ENCODE peak calls at places on chromosome 9, in nine cellular contexts. B is A549, A is progenitor cell of endocrine pancreas, O is left ventricle myocardium inferior, H is H9, S is endothelial cell of umbilical vein, F is tibial nerve, I is heart right ventricle, X is cardiac muscle cell. G is an unnamed sample.
A peak's percentile ranks its signal among the peaks of the same experiment; 100 is the strongest.

GRCh38 chr9:14433841-14434511 is 120.0 kb upstream of the NFIB start:
- DNase-seq in B (peak; percentile 15), A (no peak), O (no peak), H (no peak), S (no peak), F (no peak), I (peak; percentile 24), X (no peak), G (no peak)

GRCh38 chr9:136629879-136630661 is 32.6 kb upstream of the EGFL7 start:
- DNase-seq in B (no peak), A (peak; percentile 73), O (peak; percentile 54), H (peak; percentile 84), S (peak; percentile 57), F (peak; percentile 34), I (no peak), X (peak; percentile 80), G (peak; percentile 80)

GRCh38 chr9:5052858-5053257 is 67.8 kb downstream of the JAK2 start:
- DNase-seq in B (no peak), A (no peak), O (no peak), H (no peak), S (no peak), F (no peak), I (no peak), X (no peak), G (no peak)

GRCh38 chr9:17578911-17579793 is at the start of gene SH3GL2:
- DNase-seq in B (peak; percentile 15), A (peak; percentile 67), O (peak; percentile 20), H (peak; percentile 94), S (no peak), F (no peak), I (peak; percentile 28), X (peak; percentile 44), G (peak; percentile 61)

GRCh38 chr9:133102190-133103021 is 18.6 kb downstream of the RALGDS start:
- DNase-seq in B (no peak), A (no peak), O (no peak), H (no peak), S (no peak), F (no peak), I (no peak), X (no peak), G (no peak)

GRCh38 chr9:4489919-4490704 is at the start of gene SLC1A1:
- DNase-seq in B (peak; percentile 60), A (peak; percentile 36), O (peak; percentile 60), H (peak; percentile 80), S (peak; percentile 69), F (peak; percentile 36), I (peak; percentile 49), X (peak; percentile 68), G (peak; percentile 72)

GRCh38 chr9:36092509-36093215 is 43.9 kb upstream of the GLIPR2 start:
- DNase-seq in B (no peak), A (no peak), O (no peak), H (no peak), S (no peak), F (no peak), I (no peak), X (no peak), G (no peak)

GRCh38 chr9:133274236-133275104 is 531 bp downstream of the ABO start:
- DNase-seq in B (no peak), A (no peak), O (no peak), H (no peak), S (no peak), F (no peak), I (no peak), X (no peak), G (no peak)

GRCh38 chr9:95495988-95496387 is 20.8 kb downstream of the PTCH1 start:
- DNase-seq in B (no peak), A (no peak), O (no peak), H (no peak), S (no peak), F (no peak), I (no peak), X (no peak), G (no peak)

GRCh38 chr9:109278848-109279247 is 42.0 kb downstream of the EPB41L4B start:
- DNase-seq in B (no peak), A (no peak), O (no peak), H (no peak), S (no peak), F (no peak), I (no peak), X (no peak), G (no peak)

GRCh38 chr9:114894801-114895433 is 35.5 kb downstream of the TNFSF8 start:
- DNase-seq in B (peak; percentile 60), A (no peak), O (no peak), H (peak; percentile 34), S (peak; percentile 99), F (no peak), I (peak; percentile 29), X (no peak), G (no peak)

GRCh38 chr9:84667571-84668203 is 1.8 kb upstream of the NTRK2 start:
- DNase-seq in B (peak; percentile 43), A (no peak), O (peak; percentile 21), H (peak; percentile 50), S (peak; percentile 34), F (peak; percentile 37), I (peak; percentile 5), X (peak; percentile 19), G (peak; percentile 45)
- TF ChIP-seq CTCF in B (no peak), A (peak; percentile 67), O (peak; percentile 47), H (peak; percentile 69), S (peak; percentile 46), F (peak; percentile 19), I (no peak), X (peak; percentile 56), G (peak; percentile 51)

DNA sequence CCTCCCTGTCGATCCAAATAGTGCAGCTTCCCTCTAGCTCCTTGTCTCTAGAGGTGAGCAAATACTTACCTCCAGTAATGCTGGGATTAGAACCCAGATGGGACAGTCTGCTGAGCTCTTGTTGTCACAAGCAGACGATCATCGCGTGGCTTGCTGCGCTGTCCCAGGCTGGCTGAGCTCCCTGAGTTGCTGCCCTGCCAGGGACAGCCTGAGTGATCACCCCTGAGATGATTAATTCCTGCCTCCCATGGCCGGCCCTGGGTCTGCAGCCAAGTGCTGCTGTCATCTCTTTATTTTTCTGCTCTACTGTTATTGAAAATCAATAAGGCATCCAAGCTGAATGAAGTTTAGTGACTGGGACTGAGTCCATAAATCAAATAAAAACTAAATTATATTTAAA is 94.0 kb upstream of the ALDH1B1 start:
- DNase-seq in B (no peak), A (no peak), O (no peak), H (no peak), S (no peak), F (no peak), I (no peak), X (no peak), G (no peak)
- TF ChIP-seq CTCF in B (no peak), A (no peak), O (no peak), H (no peak), S (no peak), F (no peak), I (no peak), X (no peak), G (no peak)

GRCh38 chr9:111691686-111692329 is 30.4 kb downstream of the GNG10 start:
- DNase-seq in B (peak; percentile 16), A (no peak), O (no peak), H (no peak), S (peak; percentile 61), F (no peak), I (no peak), X (peak; percentile 11), G (no peak)
- TF ChIP-seq CTCF in B (peak; percentile 66), A (peak; percentile 45), O (peak; percentile 31), H (peak; percentile 57), S (peak; percentile 26), F (no peak), I (no peak), X (peak; percentile 51), G (no peak)

GRCh38 chr9:129343697-129344375 is 165.8 kb upstream of the IER5L start:
- DNase-seq in B (no peak), A (no peak), O (peak; percentile 70), H (no peak), S (no peak), F (peak; percentile 54), I (no peak), X (no peak), G (no peak)
- TF ChIP-seq CTCF in B (no peak), A (no peak), O (no peak), H (no peak), S (no peak), F (no peak), I (no peak), X (peak; percentile 26), G (no peak)

GRCh38 chr9:68417762-68418161 is 61.4 kb downstream of the PGM5 start:
- DNase-seq in B (no peak), A (no peak), O (no peak), H (no peak), S (no peak), F (no peak), I (no peak), X (peak; percentile 21), G (no peak)
- TF ChIP-seq CTCF in B (no peak), A (no peak), O (no peak), H (no peak), S (no peak), F (no peak), I (no peak), X (no peak), G (no peak)

GRCh38 chr9:126893079-126893478 is 21.5 kb upstream of the RALGPS1 start:
- DNase-seq in B (no peak), A (no peak), O (no peak), H (no peak), S (no peak), F (no peak), I (no peak), X (no peak), G (no peak)
- TF ChIP-seq CTCF in B (peak; percentile 38), A (peak; percentile 42), O (peak; percentile 15), H (peak; percentile 68), S (no peak), F (no peak), I (peak; percentile 12), X (peak; percentile 20), G (no peak)

DNA sequence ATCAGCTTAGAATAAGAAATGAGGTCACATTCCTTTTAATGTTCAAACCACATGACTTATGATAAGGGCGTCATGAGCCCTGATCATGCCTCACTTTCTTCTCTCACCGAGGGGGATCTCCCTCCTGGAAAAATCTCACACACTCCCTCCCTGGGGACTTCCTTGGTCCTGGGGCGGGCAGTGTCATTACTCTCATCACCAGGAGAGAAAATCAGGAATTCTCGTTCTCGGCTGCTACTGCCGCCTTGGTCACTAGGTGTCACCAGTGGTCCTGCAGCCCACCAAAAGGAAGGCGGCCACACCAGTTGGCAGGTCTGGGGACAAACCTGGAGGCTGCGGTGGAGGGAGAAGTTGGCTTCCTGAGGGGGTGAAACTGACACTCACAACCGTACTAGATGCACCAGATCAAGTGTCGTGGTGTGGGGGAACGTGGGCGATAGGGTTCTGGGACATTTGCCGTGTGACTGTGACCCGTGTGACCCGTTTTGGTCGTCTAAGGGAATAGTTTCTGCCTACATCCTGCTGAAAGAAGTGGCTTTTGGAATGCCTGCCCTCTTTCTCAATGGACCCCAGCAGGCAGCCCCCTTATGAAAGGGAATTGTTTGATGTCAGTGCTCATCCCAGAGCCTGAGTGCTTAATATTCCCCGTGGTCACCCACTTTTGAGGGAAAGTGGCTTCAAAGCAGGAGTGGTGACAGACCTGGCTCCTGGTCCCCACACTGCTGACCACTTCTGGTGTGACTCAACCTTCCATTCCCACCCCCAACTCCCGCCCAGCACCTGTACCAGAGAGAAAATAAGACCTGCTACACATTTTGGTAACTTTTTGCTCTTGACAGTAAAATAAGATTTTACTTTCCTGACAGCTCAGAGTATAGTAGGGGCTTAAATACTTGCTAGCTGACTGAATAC is 63.2 kb downstream of the ACER2 start:
- DNase-seq in B (peak; percentile 79), A (peak; percentile 50), O (peak; percentile 52), H (peak; percentile 87), S (peak; percentile 61), F (peak; percentile 25), I (peak; percentile 57), X (peak; percentile 76), G (peak; percentile 39)
- TF ChIP-seq CTCF in B (peak; percentile 76), A (peak; percentile 80), O (peak; percentile 86), H (peak; percentile 84), S (peak; percentile 70), F (peak; percentile 74), I (peak; percentile 74), X (peak; percentile 81), G (peak; percentile 59)

GRCh38 chr9:76756273-76756650 is 8.0 kb upstream of the PCA3 start:
- DNase-seq in B (peak; percentile 11), A (no peak), O (no peak), H (peak; percentile 59), S (no peak), F (peak; percentile 12), I (no peak), X (peak; percentile 24), G (no peak)
- TF ChIP-seq CTCF in B (peak; percentile 37), A (peak; percentile 17), O (no peak), H (peak; percentile 59), S (no peak), F (no peak), I (peak; percentile 14), X (no peak), G (no peak)